ENCODE peak calls at places on chromosomes 7 and 10, in seven cellular contexts. O is kidney, Z is HFF-Myc, Y is fibroblast of pulmonary artery, U is astrocyte, B is fibroblast of villous mesenchyme, J is foreskin fibroblast. V is an unnamed sample.

GRCh38 chr10:68348265-68348741 is 15.6 kb upstream of the PBLD start:
- DNase-seq in O (no peak), Z (no peak), Y (peak), U (peak), B (peak), J (peak), V (no peak)

GRCh38 chr10:132391372-132392020 is 5.5 kb upstream of the PWWP2B start:
- DNase-seq in O (peak), Z (no peak), Y (no peak), U (no peak), B (no peak), J (no peak), V (no peak)

GRCh38 chr10:89556590-89556989 is 21.2 kb upstream of the SLC16A12 start:
- DNase-seq in O (no peak), Z (no peak), Y (peak), U (no peak), B (no peak), J (peak), V (no peak)

GRCh38 chr10:8312079-8312478 is 257.6 kb downstream of the GATA3 start:
- DNase-seq in O (no peak), Z (no peak), Y (no peak), U (peak), B (no peak), J (no peak), V (no peak)

GRCh38 chr10:31413325-31413724 is 94.3 kb downstream of the ZEB1 start:
- DNase-seq in O (no peak), Z (no peak), Y (peak), U (peak), B (peak), J (no peak), V (no peak)

GRCh38 chr10:75718996-75719395 is 287.6 kb downstream of the LRMDA start:
- DNase-seq in O (no peak), Z (no peak), Y (peak), U (no peak), B (no peak), J (peak), V (no peak)

GRCh38 chr10:5666324-5667220 is at the start of gene ASB13:
- DNase-seq in O (peak), Z (no peak), Y (peak), U (no peak), B (peak), J (peak), V (no peak)

GRCh38 chr7:155520114-155520513 is 26.2 kb downstream of the CNPY1 start:
- DNase-seq in O (peak), Z (no peak), Y (no peak), U (no peak), B (no peak), J (no peak), V (no peak)

GRCh38 chr7:44400033-44400511 is 74.7 kb upstream of the CAMK2B start:
- DNase-seq in O (peak), Z (no peak), Y (no peak), U (no peak), B (no peak), J (no peak), V (no peak)

GRCh38 chr7:19404912-19405329 is 259.7 kb upstream of the FERD3L start:
- DNase-seq in O (no peak), Z (peak), Y (peak), U (peak), B (peak), J (peak), V (peak)

GRCh38 chr10:6176691-6177231 is 26.0 kb upstream of the PFKFB3 start:
- DNase-seq in O (no peak), Z (no peak), Y (peak), U (no peak), B (no peak), J (no peak), V (no peak)

GRCh38 chr10:8444630-8445029 is 390.1 kb downstream of the GATA3 start:
- DNase-seq in O (no peak), Z (no peak), Y (peak), U (peak), B (peak), J (no peak), V (no peak)

GRCh38 chr7:657565-658119 is 68.9 kb upstream of the DNAAF5 start:
- DNase-seq in O (peak), Z (no peak), Y (peak), U (no peak), B (peak), J (peak), V (no peak)

GRCh38 chr7:22805227-22805626 is 17.4 kb downstream of the TOMM7 start:
- DNase-seq in O (no peak), Z (no peak), Y (no peak), U (no peak), B (no peak), J (no peak), V (no peak)

GRCh38 chr7:36084485-36085091 is 68.5 kb upstream of the EEPD1 start:
- DNase-seq in O (peak), Z (peak), Y (peak), U (peak), B (peak), J (peak), V (peak)

GRCh38 chr7:36083626-36084380 is 69.3 kb upstream of the EEPD1 start:
- DNase-seq in O (no peak), Z (no peak), Y (no peak), U (no peak), B (no peak), J (no peak), V (no peak)

GRCh38 chr7:36082216-36082615 is 70.8 kb upstream of the EEPD1 start:
- DNase-seq in O (no peak), Z (no peak), Y (no peak), U (no peak), B (no peak), J (no peak), V (no peak)

GRCh38 chr7:36080843-36081242 is 72.2 kb upstream of the EEPD1 start:
- DNase-seq in O (no peak), Z (no peak), Y (no peak), U (no peak), B (no peak), J (no peak), V (no peak)

GRCh38 chr7:36082910-36083309 is 70.1 kb upstream of the EEPD1 start:
- DNase-seq in O (no peak), Z (no peak), Y (no peak), U (no peak), B (no peak), J (no peak), V (no peak)
- TF ChIP-seq CTCF in O (no peak), Z (no peak), Y (no peak), U (no peak), B (no peak), J (no peak), V (no peak)

GRCh38 chr7:65477326-65477725 is 103.7 kb downstream of the ZNF92 start:
- DNase-seq in O (no peak), Z (no peak), Y (no peak), U (no peak), B (peak), J (no peak), V (no peak)
- TF ChIP-seq CTCF in O (no peak), Z (peak), Y (no peak), U (no peak), B (peak), J (peak), V (peak)

GRCh38 chr7:140618291-140618690 is 22.3 kb downstream of the DENND2A start:
- DNase-seq in O (no peak), Z (no peak), Y (no peak), U (no peak), B (no peak), J (no peak), V (no peak)
- TF ChIP-seq CTCF in O (no peak), Z (no peak), Y (no peak), U (no peak), B (no peak), J (no peak), V (no peak)

GRCh38 chr10:102669206-102670064 is 25.2 kb downstream of the TRIM8 start:
- DNase-seq in O (peak), Z (no peak), Y (no peak), U (peak), B (peak), J (peak), V (peak)
- TF ChIP-seq CTCF in O (no peak), Z (peak), Y (no peak), U (no peak), B (peak), J (peak), V (peak)

DNA sequence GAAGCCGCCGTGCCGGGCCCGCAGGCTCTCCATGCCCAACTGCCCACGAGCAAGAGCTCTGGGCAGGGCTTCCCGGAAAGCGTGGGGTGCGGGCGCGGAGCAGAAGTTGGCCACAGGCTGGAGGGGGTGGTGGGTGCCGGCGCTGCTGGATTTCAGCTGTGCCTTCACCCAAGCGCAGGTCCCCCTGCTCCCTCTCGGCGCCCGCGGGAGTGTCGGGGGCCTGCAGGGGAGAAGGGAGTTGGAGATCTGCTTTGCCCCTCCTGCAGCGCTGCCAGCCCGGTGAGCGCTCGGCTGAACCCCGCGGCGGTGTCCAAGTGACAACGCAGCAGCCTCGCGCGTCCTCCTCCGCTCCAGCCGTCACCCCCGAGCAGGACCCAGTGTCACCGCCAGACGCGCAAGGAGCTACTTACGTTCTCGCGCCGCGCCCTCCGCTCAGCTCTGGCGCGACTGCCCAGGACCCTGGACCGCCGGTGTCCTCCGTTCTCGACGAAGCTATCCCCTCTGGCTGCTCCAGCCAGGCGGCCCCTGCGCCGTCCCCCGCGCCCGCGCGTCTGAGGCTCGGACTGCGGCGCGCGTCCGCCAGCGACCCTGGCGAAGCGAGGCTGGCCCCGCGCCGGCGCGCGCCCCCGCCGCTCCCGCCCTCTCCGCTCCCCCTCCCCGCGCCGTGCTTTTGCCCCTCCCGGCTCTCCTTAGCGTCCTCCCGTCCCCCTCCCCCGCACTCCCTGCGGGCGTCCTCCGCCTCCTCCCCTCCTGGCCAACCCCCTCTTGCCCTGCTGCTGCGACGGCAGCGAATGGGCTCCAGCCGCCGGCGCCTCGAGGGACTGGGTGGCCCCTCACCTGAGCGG is at the start of gene NRCAM:
- DNase-seq in O (peak), Z (no peak), Y (peak), U (peak), B (peak), J (peak), V (no peak)
- TF ChIP-seq CTCF in O (no peak), Z (no peak), Y (no peak), U (no peak), B (no peak), J (no peak), V (no peak)

GRCh38 chr7:129778770-129779601 is 167.5 kb downstream of the NRF1 start:
- DNase-seq in O (no peak), Z (no peak), Y (no peak), U (no peak), B (no peak), J (no peak), V (no peak)
- TF ChIP-seq CTCF in O (no peak), Z (no peak), Y (no peak), U (no peak), B (no peak), J (no peak), V (no peak)

GRCh38 chr10:73413108-73413527 is 740 bp downstream of the ANXA7 start:
- DNase-seq in O (no peak), Z (no peak), Y (no peak), U (no peak), B (no peak), J (peak), V (no peak)

GRCh38 chr10:73414230-73414981 is 548 bp upstream of the ANXA7 start:
- DNase-seq in O (no peak), Z (no peak), Y (no peak), U (no peak), B (no peak), J (peak), V (no peak)

GRCh38 chr10:73416571-73416970 is 2.7 kb upstream of the ANXA7 start:
- DNase-seq in O (no peak), Z (no peak), Y (no peak), U (no peak), B (no peak), J (no peak), V (no peak)

GRCh38 chr10:73410897-73411296 is 3.0 kb downstream of the ANXA7 start:
- DNase-seq in O (no peak), Z (no peak), Y (no peak), U (no peak), B (no peak), J (no peak), V (no peak)

DNA sequence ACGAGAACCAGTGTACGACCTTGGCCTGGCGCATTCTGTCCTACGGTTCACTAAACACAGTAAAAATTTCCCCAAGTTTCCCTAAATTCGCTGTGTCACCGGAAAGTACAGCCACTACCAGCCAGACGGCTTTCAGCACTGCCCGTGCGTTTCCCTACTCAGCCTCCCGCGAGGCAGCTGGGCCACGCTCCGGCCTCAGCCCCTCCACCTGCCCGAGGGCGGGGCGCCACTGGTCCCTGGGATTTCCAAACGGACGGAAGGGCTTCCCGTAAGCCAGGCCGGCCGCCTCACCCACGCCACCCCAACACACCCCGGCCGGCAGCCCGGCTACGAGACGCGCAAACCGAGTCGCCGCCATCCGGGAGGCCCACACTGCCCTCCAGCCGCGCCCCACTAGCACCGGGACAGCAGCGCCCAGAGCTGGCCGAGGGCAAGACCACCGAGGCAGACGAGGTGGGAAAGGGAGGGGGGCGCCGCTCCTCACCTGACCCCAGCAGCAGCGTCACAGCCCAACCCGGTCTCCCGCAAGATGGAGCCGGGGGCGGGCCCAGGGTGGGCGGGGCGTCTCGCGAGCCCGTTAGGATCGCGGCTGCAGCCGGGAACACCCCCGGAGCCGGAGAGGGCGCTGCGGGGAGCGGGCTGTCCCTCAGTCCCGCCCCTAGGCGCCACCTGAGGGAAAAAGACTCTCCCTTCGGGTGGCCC is at the start of gene ANXA7:
- DNase-seq in O (peak), Z (no peak), Y (peak), U (peak), B (peak), J (peak), V (peak)
- TF ChIP-seq CTCF in O (peak), Z (no peak), Y (peak), U (no peak), B (peak), J (peak), V (peak)

GRCh38 chr10:43042503-43043341 is 34.1 kb upstream of the RET start:
- DNase-seq in O (peak), Z (no peak), Y (no peak), U (no peak), B (no peak), J (no peak), V (no peak)
- TF ChIP-seq CTCF in O (no peak), Z (no peak), Y (no peak), U (no peak), B (no peak), J (no peak), V (no peak)

GRCh38 chr7:63008366-63008765 is 990.3 kb upstream of the ZNF722 start:
- DNase-seq in O (no peak), Z (no peak), Y (no peak), U (no peak), B (no peak), J (no peak), V (no peak)
- TF ChIP-seq CTCF in O (no peak), Z (no peak), Y (no peak), U (no peak), B (no peak), J (no peak), V (no peak)

V was measured in retinal pigment epithelial cell.